ENCODE peak calls at places on chromosomes 7 and 10, in five cellular contexts. C is GM04503; T is activated B cell treated with CpG ODN at 0.5 μM for 24 hours; G is stimulated activated CD4-positive, alpha-beta T cell treated with anti-CD3 and anti-CD28 coated beads, Interleukin-15, amount 100 ng/mL, for 24 hours; H is neural progenitor cell. J is an unnamed sample.

GRCh38 chr10:121594623-121595320 is 3.5 kb downstream of the FGFR2 start:
- DNase-seq in G (no peak), T (no peak), C (peak; percentile 8), H (no peak), J (peak; percentile 16)

GRCh38 chr7:74656421-74656910 is 1.1 kb upstream of the GTF2I start:
- DNase-seq in C (no peak), G (peak; percentile 81), T (peak; percentile 25), H (peak; percentile 62), J (no peak)

GRCh38 chr7:2537981-2538851 is 17.1 kb downstream of the BRAT1 start:
- DNase-seq in C (no peak), H (peak; percentile 5), G (no peak), T (no peak), J (no peak)

GRCh38 chr10:29389935-29390334 is 101.1 kb downstream of the LYZL1 start:
- DNase-seq in H (no peak), G (no peak), T (no peak), C (no peak), J (no peak)

GRCh38 chr10:71648595-71649320 is 70.8 kb downstream of the C10orf105 start:
- DNase-seq in C (no peak), G (no peak), H (no peak), T (no peak), J (no peak)

GRCh38 chr10:88028654-88029053 is 165.2 kb downstream of the PTEN start:
- DNase-seq in T (no peak), G (no peak), C (no peak), H (no peak), J (no peak)

GRCh38 chr10:72045586-72045985 is 42.8 kb downstream of the SPOCK2 start:
- DNase-seq in C (no peak), G (no peak), H (no peak), T (no peak), J (no peak)

GRCh38 chr10:94439275-94439861 is 37.0 kb downstream of the TBC1D12 start:
- DNase-seq in G (no peak), T (no peak), H (no peak), C (no peak), J (no peak)

GRCh38 chr7:102318482-102318971 is 31.9 kb downstream of the SH2B2 start:
- DNase-seq in G (no peak), H (no peak), T (no peak), C (no peak), J (no peak)

GRCh38 chr10:76341740-76342139 is 910.3 kb downstream of the LRMDA start:
- DNase-seq in G (no peak), C (no peak), H (no peak), T (no peak), J (no peak)

GRCh38 chr7:41760293-41760692 is 57.4 kb upstream of the INHBA start:
- DNase-seq in C (no peak), T (no peak), G (no peak), H (no peak), J (no peak)

GRCh38 chr7:3955026-3955425 is 654.0 kb downstream of the SDK1 start:
- DNase-seq in H (no peak), T (no peak), C (no peak), G (no peak), J (no peak)

GRCh38 chr10:52785418-52785817 is 12.8 kb upstream of the MBL2 start:
- DNase-seq in C (no peak), H (no peak), T (no peak), G (no peak), J (no peak)

GRCh38 chr7:26393855-26394254 is 102.2 kb downstream of the SNX10 start:
- DNase-seq in T (no peak), H (no peak), G (no peak), C (no peak), J (no peak)

GRCh38 chr7:144835166-144835611 is 664 bp downstream of the TPK1 start:
- DNase-seq in C (peak; percentile 27), T (no peak), G (peak; percentile 58), H (peak; percentile 48), J (no peak)

GRCh38 chr7:151082151-151083070 is 882 bp downstream of the TMUB1 start:
- DNase-seq in H (no peak), T (no peak), C (no peak), G (no peak), J (no peak)

GRCh38 chr7:150502519-150502918 is 12.2 kb upstream of the GIMAP7 start:
- DNase-seq in H (no peak), C (no peak), G (no peak), T (no peak), J (no peak)

J was measured in BJ.